ENCODE peak calls at places on chromosomes 16 and 17, in ten cellular contexts. T is germinal center; Y is activated naive CD4-positive, alpha-beta T cell; G is NCI-H1105 treated with DMSO at 0.1 percent for 48 hours; D is HT1080; Q is GM06990; P is M059J; B is fibroblast of mammary gland; S is colonic mucosa; K is stimulated activated CD4-positive, alpha-beta T cell treated with anti-CD3 and anti-CD28 coated beads, Interleukin-4, amount 100 ng/mL, for 4 hours. O is an unnamed sample.

GRCh38 chr16:28623172-28623711 is 13.4 kb upstream of the SULT1A1 start:
- DNase-seq in T (peak), Y (peak), G (peak), D (no peak), Q (peak), P (no peak), B (no peak), S (peak), K (peak), O (no peak)

GRCh38 chr17:39601010-39601597 is 6.6 kb downstream of the NEUROD2 start:
- DNase-seq in T (no peak), Y (no peak), G (no peak), D (no peak), Q (no peak), P (no peak), B (no peak), S (no peak), K (no peak), O (no peak)

GRCh38 chr17:82283208-82283749 is 9.8 kb upstream of the CSNK1D start:
- DNase-seq in T (no peak), Y (no peak), G (peak), D (peak), Q (no peak), P (peak), B (peak), S (no peak), K (peak), O (peak)

GRCh38 chr16:35363510-35363909 is 1904.1 kb downstream of the TP53TG3F start:
- DNase-seq in T (no peak), Y (no peak), G (no peak), D (no peak), Q (no peak), P (no peak), B (no peak), S (no peak), K (no peak), O (no peak)

GRCh38 chr17:77811521-77811920 is 147.0 kb upstream of the TNRC6C start:
- DNase-seq in T (no peak), Y (no peak), G (no peak), D (no peak), Q (no peak), P (peak), B (peak), S (no peak), K (no peak), O (no peak)

GRCh38 chr16:27341549-27341948 is 27.8 kb downstream of the IL4R start:
- DNase-seq in T (no peak), Y (no peak), G (no peak), D (no peak), Q (no peak), P (no peak), B (no peak), S (no peak), K (no peak), O (no peak)

GRCh38 chr17:74450231-74450630 is 16.2 kb upstream of the CD300A start:
- DNase-seq in T (no peak), Y (no peak), G (no peak), D (no peak), Q (no peak), P (no peak), B (no peak), S (no peak), K (no peak), O (no peak)

GRCh38 chr17:30477758-30478115 is 529 bp downstream of the GOSR1 start:
- DNase-seq in T (no peak), Y (no peak), G (no peak), D (peak), Q (no peak), P (peak), B (peak), S (peak), K (no peak), O (no peak)

GRCh38 chr16:85278851-85279250 is 166.6 kb upstream of the CIBAR2 start:
- DNase-seq in T (no peak), Y (no peak), G (no peak), D (no peak), Q (no peak), P (no peak), B (no peak), S (no peak), K (no peak), O (no peak)

GRCh38 chr16:55915116-55915827 is 40.1 kb upstream of the CES5A start:
- DNase-seq in T (no peak), Y (no peak), G (no peak), D (no peak), Q (no peak), P (no peak), B (no peak), S (no peak), K (no peak), O (no peak)

GRCh38 chr17:19262650-19263620 is 25.8 kb downstream of the EPN2 start:
- DNase-seq in T (no peak), Y (no peak), G (no peak), D (no peak), Q (no peak), P (peak), B (peak), S (no peak), K (no peak), O (no peak)

GRCh38 chr17:5238333-5238732 is 3.7 kb upstream of the SCIMP start:
- DNase-seq in T (no peak), Y (no peak), G (no peak), D (no peak), Q (no peak), P (no peak), B (no peak), S (no peak), K (no peak), O (no peak)

GRCh38 chr17:30237296-30238002 is 2.0 kb upstream of the SLC6A4 start:
- DNase-seq in T (no peak), Y (no peak), G (no peak), D (no peak), Q (no peak), P (no peak), B (no peak), S (no peak), K (no peak), O (no peak)

GRCh38 chr16:89197033-89197632 is 3.2 kb downstream of the SLC22A31 start:
- DNase-seq in T (no peak), Y (no peak), G (no peak), D (no peak), Q (no peak), P (no peak), B (no peak), S (no peak), K (no peak), O (no peak)

GRCh38 chr17:16255481-16255901 is 38.5 kb downstream of the PIGL start:
- DNase-seq in T (no peak), Y (no peak), G (no peak), D (no peak), Q (no peak), P (no peak), B (peak), S (peak), K (no peak), O (peak)

GRCh38 chr17:77619851-77620250 is 338.7 kb upstream of the TNRC6C start:
- DNase-seq in T (no peak), Y (no peak), G (no peak), D (no peak), Q (no peak), P (peak), B (peak), S (no peak), K (no peak), O (peak)

GRCh38 chr17:43545383-43545632 is 832 bp downstream of the ETV4 start:
- DNase-seq in T (peak), Y (no peak), G (no peak), D (no peak), Q (no peak), P (peak), B (no peak), S (no peak), K (peak), O (no peak)

GRCh38 chr17:48577946-48578615 is at the start of gene HOXB4:
- DNase-seq in T (peak), Y (no peak), G (peak), D (peak), Q (peak), P (no peak), B (peak), S (peak), K (peak), O (peak)

GRCh38 chr17:76521262-76521661 is 16.2 kb downstream of the CYGB start:
- DNase-seq in T (no peak), Y (no peak), G (no peak), D (no peak), Q (no peak), P (no peak), B (no peak), S (no peak), K (no peak), O (no peak)

GRCh38 chr16:75579435-75579834 is 13.3 kb downstream of the GABARAPL2 start:
- DNase-seq in T (no peak), Y (no peak), G (no peak), D (no peak), Q (no peak), P (no peak), B (no peak), S (no peak), K (no peak), O (no peak)

GRCh38 chr17:47266782-47267181 is 13.2 kb downstream of the ITGB3 start:
- DNase-seq in T (no peak), Y (no peak), G (no peak), D (peak), Q (no peak), P (peak), B (peak), S (no peak), K (no peak), O (no peak)

O was measured in SJSA1.